ENCODE peak calls at places on chromosomes 1 and 21, in five cellular contexts. J, B, O, S and E are unnamed samples.
A peak's percentile ranks its signal among the peaks of the same experiment; 100 is the strongest.

GRCh38 chr1:240351690-240352089 is 260.0 kb downstream of the FMN2 start:
- DNase-seq in J (no peak), B (no peak), O (no peak), S (no peak), E (no peak)

GRCh38 chr1:212270564-212270963 is 14.6 kb upstream of the PPP2R5A start:
- DNase-seq in J (no peak), B (no peak), O (no peak), S (no peak), E (no peak)

GRCh38 chr1:168469690-168470089 is 74.1 kb downstream of the XCL2 start:
- DNase-seq in J (no peak), B (peak; percentile 46), O (peak; percentile 78), S (peak; percentile 90), E (no peak)

GRCh38 chr1:99558539-99558938 is 87.4 kb upstream of the PALMD start:
- DNase-seq in J (no peak), B (no peak), O (no peak), S (no peak), E (no peak)

GRCh38 chr1:195754874-195755273 is 853.4 kb downstream of the KCNT2 start:
- DNase-seq in J (no peak), B (no peak), O (no peak), S (no peak), E (no peak)

GRCh38 chr1:58809327-58810040 is 25.6 kb upstream of the JUN start:
- DNase-seq in J (no peak), B (no peak), O (no peak), S (no peak), E (no peak)

GRCh38 chr1:43522776-43523480 is 7.8 kb upstream of the PTPRF start:
- DNase-seq in J (no peak), B (no peak), O (no peak), S (no peak), E (no peak)

GRCh38 chr1:115280073-115280472 is 58.0 kb downstream of the NGF start:
- DNase-seq in J (no peak), B (no peak), O (no peak), S (no peak), E (no peak)

GRCh38 chr1:234842726-234843641 is 233.0 kb upstream of the IRF2BP2 start:
- DNase-seq in J (no peak), B (no peak), O (peak; percentile 34), S (no peak), E (peak; percentile 40)

GRCh38 chr1:109266965-109267364 is 16.0 kb downstream of the PSRC1 start:
- DNase-seq in J (no peak), B (no peak), O (no peak), S (no peak), E (no peak)

GRCh38 chr1:1619917-1620361 is 4.6 kb downstream of the MIB2 start:
- DNase-seq in J (peak; percentile 67), B (no peak), O (no peak), S (no peak), E (no peak)

GRCh38 chr1:226990133-226990716 is 50.1 kb downstream of the COQ8A start:
- DNase-seq in J (no peak), B (no peak), O (no peak), S (peak; percentile 83), E (no peak)

GRCh38 chr1:10252508-10252907 is 42.1 kb downstream of the KIF1B start:
- DNase-seq in J (no peak), B (no peak), O (no peak), S (peak; percentile 39), E (no peak)

GRCh38 chr1:153387001-153387400 is 3.9 kb downstream of the S100A8 start:
- DNase-seq in J (no peak), B (no peak), O (no peak), S (no peak), E (no peak)

GRCh38 chr1:51877434-51878306 is 857 bp downstream of the NRDC start:
- DNase-seq in J (no peak), B (no peak), O (no peak), S (peak; percentile 57), E (no peak)

GRCh38 chr1:62981434-62981833 is 197.5 kb downstream of the ATG4C start:
- DNase-seq in J (no peak), B (no peak), O (peak; percentile 20), S (no peak), E (no peak)

DNA sequence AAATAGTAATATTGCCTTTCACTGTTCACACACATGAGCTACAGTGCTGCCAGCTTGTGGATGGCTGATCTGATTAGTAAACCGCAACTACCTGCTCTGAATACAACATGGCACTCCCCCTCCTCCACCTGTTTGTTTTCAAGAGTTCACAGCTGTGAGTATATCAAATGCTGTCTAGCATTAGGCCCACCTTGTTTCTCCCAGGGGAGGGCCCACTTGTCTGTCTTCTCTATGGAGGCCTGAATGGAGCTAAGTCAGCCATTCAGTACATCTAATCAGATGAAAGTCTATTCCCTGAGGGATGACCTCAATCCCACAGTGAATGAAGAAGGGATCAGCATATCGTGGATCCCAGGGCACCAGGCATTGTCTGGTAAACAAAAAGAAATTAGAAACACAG is 25.4 kb upstream of the SSX2IP start:
- DNase-seq in J (no peak), B (no peak), O (no peak), S (no peak), E (no peak)
- TF ChIP-seq CTCF in J (no peak), B (no peak), O (no peak), S (no peak), E (no peak)

GRCh38 chr1:97482022-97482421 is 438.8 kb downstream of the DPYD start:
- DNase-seq in J (no peak), B (no peak), O (no peak), S (no peak), E (no peak)
- TF ChIP-seq CTCF in J (no peak), B (no peak), O (no peak), S (no peak), E (no peak)

DNA sequence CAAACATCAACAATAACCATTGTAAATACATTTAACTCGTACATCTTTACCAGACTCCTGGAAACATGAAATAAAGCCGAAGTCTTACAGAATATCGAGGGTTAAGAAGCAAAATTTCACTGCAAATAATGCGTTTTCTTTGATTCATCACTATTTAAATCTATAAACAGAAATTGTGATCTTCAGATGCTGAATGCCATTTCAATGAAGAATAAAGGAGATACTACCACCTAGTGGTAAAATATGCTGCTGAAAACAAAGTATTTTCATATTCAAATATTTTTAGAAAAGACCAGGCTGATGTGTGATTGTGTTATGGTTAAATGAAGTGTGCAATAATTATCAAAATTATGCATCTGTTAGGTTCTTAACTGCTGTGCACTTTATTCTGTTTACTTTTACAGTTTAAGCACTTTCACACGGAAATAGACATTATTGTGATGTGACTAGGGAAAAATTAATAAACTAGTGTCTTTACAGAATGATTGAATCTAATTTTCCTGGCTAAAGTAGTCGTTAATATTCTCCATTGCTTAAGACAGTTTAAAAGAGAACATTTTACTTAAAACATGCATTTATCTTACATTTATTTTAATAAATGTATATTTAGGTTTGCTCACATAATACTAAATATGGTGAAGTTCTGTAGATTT is 1093.1 kb downstream of the MRPL39 start:
- DNase-seq in J (no peak), B (no peak), O (no peak), S (no peak), E (no peak)
- TF ChIP-seq CTCF in J (no peak), B (peak; percentile 30), O (peak; percentile 52), S (peak; percentile 54), E (no peak)

GRCh38 chr21:32844653-32845443 is 73.3 kb upstream of the PAXBP1 start:
- DNase-seq in J (no peak), B (peak; percentile 10), O (no peak), S (peak; percentile 64), E (no peak)
- TF ChIP-seq CTCF in J (no peak), B (no peak), O (no peak), S (no peak), E (no peak)

GRCh38 chr1:77950873-77951272 is 28.0 kb downstream of the FUBP1 start:
- DNase-seq in J (no peak), B (no peak), O (no peak), S (no peak), E (no peak)

GRCh38 chr1:77945345-77945744 is 33.5 kb downstream of the FUBP1 start:
- DNase-seq in J (no peak), B (no peak), O (no peak), S (no peak), E (no peak)

GRCh38 chr1:77951328-77951727 is 27.5 kb downstream of the FUBP1 start:
- DNase-seq in J (no peak), B (no peak), O (no peak), S (no peak), E (no peak)

GRCh38 chr1:77953907-77954306 is 25.0 kb downstream of the FUBP1 start:
- DNase-seq in J (no peak), B (no peak), O (no peak), S (no peak), E (no peak)

GRCh38 chr1:77948841-77949424 is 29.9 kb downstream of the FUBP1 start:
- DNase-seq in J (no peak), B (no peak), O (peak; percentile 33), S (no peak), E (no peak)
- TF ChIP-seq CTCF in J (no peak), B (no peak), O (peak; percentile 25), S (no peak), E (no peak)

GRCh38 chr1:184867866-184868585 is 106.3 kb downstream of the NIBAN1 start:
- DNase-seq in J (no peak), B (no peak), O (no peak), S (no peak), E (no peak)
- TF ChIP-seq CTCF in J (no peak), B (no peak), O (no peak), S (no peak), E (no peak)

GRCh38 chr1:46996659-46997281 is 26.7 kb upstream of the CYP4X1 start:
- DNase-seq in J (no peak), B (no peak), O (no peak), S (no peak), E (no peak)

GRCh38 chr1:47004004-47004403 is 19.5 kb upstream of the CYP4X1 start:
- DNase-seq in J (no peak), B (no peak), O (no peak), S (no peak), E (no peak)

GRCh38 chr1:47002211-47002610 is 21.3 kb upstream of the CYP4X1 start:
- DNase-seq in J (no peak), B (no peak), O (no peak), S (no peak), E (no peak)
- TF ChIP-seq CTCF in J (no peak), B (no peak), O (peak; percentile 19), S (no peak), E (no peak)

DNA sequence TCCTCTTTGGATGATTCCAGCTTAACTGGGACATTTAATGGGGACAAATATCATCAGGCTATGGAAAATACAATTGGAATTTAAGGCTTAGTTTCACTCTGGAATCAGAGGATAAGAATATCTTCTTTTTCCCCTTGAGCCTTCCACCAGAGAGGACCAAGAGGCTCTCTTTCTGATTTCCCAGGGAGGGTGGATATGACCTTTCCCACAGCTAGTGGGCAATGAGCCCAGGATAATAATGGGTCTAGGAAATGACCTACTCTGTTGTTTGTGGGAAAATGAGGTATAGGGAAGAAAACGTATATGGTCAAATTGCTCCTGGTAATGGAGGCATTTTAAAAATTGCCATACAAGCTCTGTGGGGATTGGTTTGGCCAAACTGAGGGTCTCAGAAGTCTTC is 1.9 kb downstream of the OR6Y1 start:
- DNase-seq in J (no peak), B (no peak), O (peak; percentile 30), S (no peak), E (no peak)
- TF ChIP-seq CTCF in J (no peak), B (no peak), O (no peak), S (no peak), E (no peak)

DNA sequence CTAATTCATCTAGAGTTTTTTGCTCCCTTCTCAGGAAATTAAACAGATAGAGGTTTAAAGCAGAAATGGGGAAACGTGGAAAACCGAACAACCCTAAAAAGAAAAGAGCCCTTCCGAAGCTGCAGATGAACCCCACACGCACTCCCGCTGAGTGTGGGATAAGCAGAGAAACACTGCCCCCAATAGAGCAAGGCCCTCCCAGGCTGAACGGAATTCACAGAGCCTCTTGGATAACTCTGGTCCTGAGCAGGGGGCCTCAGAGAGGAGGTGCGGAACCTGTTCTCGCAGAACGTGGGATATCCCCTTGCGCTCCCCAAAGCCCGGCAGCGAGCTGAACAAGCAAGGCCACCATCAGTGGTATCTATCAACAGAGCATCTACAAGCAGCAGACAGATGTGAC is 44.9 kb downstream of the SSBP3 start:
- DNase-seq in J (peak; percentile 43), B (no peak), O (no peak), S (no peak), E (no peak)
- TF ChIP-seq CTCF in J (no peak), B (no peak), O (peak; percentile 23), S (no peak), E (no peak)